ENCODE peak calls at places on chromosomes 16 and 17, in six cellular contexts. One of them, this sample, is unnamed.

GRCh38 chr17:36105718-36106117 is 2.1 kb downstream of the CCL4 start:
- DNase-seq in stomach: no peak
- DNase-seq in neural progenitor cell: no peak
- DNase-seq in uterus: no peak
- DNase-seq in thoracic aorta: no peak
- DNase-seq in adrenal gland: no peak
- DNase-seq in this sample: no peak

GRCh38 chr17:72812823-72813222 is 279.7 kb downstream of the SLC39A11 start:
- DNase-seq in uterus: no peak
- DNase-seq in thoracic aorta: no peak
- DNase-seq in neural progenitor cell: no peak
- DNase-seq in adrenal gland: no peak
- DNase-seq in stomach: no peak
- DNase-seq in this sample: no peak

GRCh38 chr17:31390748-31391495 is 553 bp upstream of the RAB11FIP4 start:
- DNase-seq in stomach: peak
- DNase-seq in uterus: no peak
- DNase-seq in adrenal gland: peak
- DNase-seq in neural progenitor cell: peak
- DNase-seq in thoracic aorta: no peak
- DNase-seq in this sample: no peak

GRCh38 chr17:45225964-45226530 is 4.4 kb downstream of the FMNL1 start:
- DNase-seq in stomach: peak
- DNase-seq in uterus: peak
- DNase-seq in neural progenitor cell: no peak
- DNase-seq in thoracic aorta: peak
- DNase-seq in adrenal gland: peak
- DNase-seq in this sample: peak

GRCh38 chr17:42409467-42410351 is 13.3 kb downstream of the CAVIN1 start:
- DNase-seq in thoracic aorta: peak
- DNase-seq in adrenal gland: peak
- DNase-seq in neural progenitor cell: no peak
- DNase-seq in uterus: peak
- DNase-seq in stomach: peak
- DNase-seq in this sample: no peak

GRCh38 chr17:75552847-75553552 is 27.5 kb downstream of the LLGL2 start:
- DNase-seq in uterus: no peak
- DNase-seq in adrenal gland: no peak
- DNase-seq in thoracic aorta: no peak
- DNase-seq in neural progenitor cell: peak
- DNase-seq in stomach: no peak
- DNase-seq in this sample: no peak

GRCh38 chr17:4453821-4454591 is 20.3 kb downstream of the SPNS3 start:
- DNase-seq in uterus: no peak
- DNase-seq in stomach: no peak
- DNase-seq in thoracic aorta: no peak
- DNase-seq in adrenal gland: no peak
- DNase-seq in neural progenitor cell: no peak
- DNase-seq in this sample: no peak

GRCh38 chr17:77434136-77435114 is 293.7 kb downstream of the SEC14L1 start:
- DNase-seq in uterus: no peak
- DNase-seq in adrenal gland: no peak
- DNase-seq in neural progenitor cell: no peak
- DNase-seq in stomach: no peak
- DNase-seq in thoracic aorta: no peak
- DNase-seq in this sample: no peak

GRCh38 chr16:77993111-77993571 is 29.2 kb upstream of the CLEC3A start:
- DNase-seq in adrenal gland: no peak
- DNase-seq in uterus: peak
- DNase-seq in thoracic aorta: no peak
- DNase-seq in stomach: no peak
- DNase-seq in neural progenitor cell: peak
- DNase-seq in this sample: no peak

GRCh38 chr17:64357191-64357981 is 33.3 kb downstream of the PECAM1 start:
- DNase-seq in uterus: peak
- DNase-seq in stomach: no peak
- DNase-seq in neural progenitor cell: no peak
- DNase-seq in adrenal gland: no peak
- DNase-seq in thoracic aorta: no peak
- DNase-seq in this sample: no peak

GRCh38 chr17:64355536-64356303 is 34.9 kb downstream of the PECAM1 start:
- DNase-seq in uterus: no peak
- DNase-seq in thoracic aorta: no peak
- DNase-seq in neural progenitor cell: no peak
- DNase-seq in adrenal gland: no peak
- DNase-seq in stomach: no peak
- DNase-seq in this sample: no peak

GRCh38 chr17:76238847-76239537 is 1.3 kb downstream of the RNF157 start:
- DNase-seq in uterus: no peak
- DNase-seq in adrenal gland: peak
- DNase-seq in thoracic aorta: no peak
- DNase-seq in neural progenitor cell: no peak
- DNase-seq in stomach: no peak
- DNase-seq in this sample: no peak

GRCh38 chr17:80223142-80223815 is 3.1 kb downstream of the SLC26A11 start:
- DNase-seq in stomach: no peak
- DNase-seq in uterus: no peak
- DNase-seq in thoracic aorta: no peak
- DNase-seq in neural progenitor cell: no peak
- DNase-seq in adrenal gland: no peak
- DNase-seq in this sample: no peak

GRCh38 chr16:68126395-68126794 is 41.2 kb downstream of the NFATC3 start:
- DNase-seq in uterus: no peak
- DNase-seq in thoracic aorta: no peak
- DNase-seq in adrenal gland: no peak
- DNase-seq in stomach: no peak
- DNase-seq in neural progenitor cell: no peak
- DNase-seq in this sample: no peak

GRCh38 chr16:49345829-49346228 is 27.8 kb upstream of the C16orf78 start:
- DNase-seq in adrenal gland: no peak
- DNase-seq in uterus: no peak
- DNase-seq in stomach: no peak
- DNase-seq in neural progenitor cell: peak
- DNase-seq in thoracic aorta: no peak
- DNase-seq in this sample: no peak

GRCh38 chr17:27609606-27610303 is 21.2 kb upstream of the LGALS9 start:
- DNase-seq in adrenal gland: peak
- DNase-seq in neural progenitor cell: peak
- DNase-seq in uterus: peak
- DNase-seq in stomach: peak
- DNase-seq in thoracic aorta: no peak
- DNase-seq in this sample: no peak

GRCh38 chr16:67181346-67181745 is 2.4 kb downstream of the MATCAP1 start:
- DNase-seq in neural progenitor cell: no peak
- DNase-seq in uterus: peak
- DNase-seq in stomach: no peak
- DNase-seq in thoracic aorta: no peak
- DNase-seq in adrenal gland: peak
- DNase-seq in this sample: no peak

GRCh38 chr16:48277158-48277557 is 29.8 kb upstream of the ABCC11 start:
- DNase-seq in uterus: no peak
- DNase-seq in thoracic aorta: no peak
- DNase-seq in adrenal gland: peak
- DNase-seq in stomach: peak
- DNase-seq in neural progenitor cell: no peak
- DNase-seq in this sample: no peak

GRCh38 chr17:67528751-67529436 is 151.8 kb downstream of the PITPNC1 start:
- DNase-seq in stomach: peak
- DNase-seq in neural progenitor cell: peak
- DNase-seq in adrenal gland: peak
- DNase-seq in thoracic aorta: peak
- DNase-seq in uterus: peak
- DNase-seq in this sample: peak

GRCh38 chr17:1931759-1932579 is 93.2 kb downstream of the RTN4RL1 start:
- DNase-seq in thoracic aorta: no peak
- DNase-seq in stomach: peak
- DNase-seq in neural progenitor cell: peak
- DNase-seq in adrenal gland: no peak
- DNase-seq in uterus: no peak
- DNase-seq in this sample: peak

GRCh38 chr16:68033101-68033500 is 10.0 kb downstream of the DUS2 start:
- DNase-seq in uterus: no peak
- DNase-seq in neural progenitor cell: no peak
- DNase-seq in stomach: no peak
- DNase-seq in adrenal gland: no peak
- DNase-seq in thoracic aorta: no peak
- DNase-seq in this sample: no peak

GRCh38 chr17:69084911-69085310 is 24.2 kb upstream of the ABCA9 start:
- DNase-seq in uterus: no peak
- DNase-seq in adrenal gland: no peak
- DNase-seq in stomach: no peak
- DNase-seq in neural progenitor cell: peak
- DNase-seq in thoracic aorta: no peak
- DNase-seq in this sample: no peak

GRCh38 chr17:41654134-41654907 is 29.9 kb upstream of the KRT17 start:
- DNase-seq in adrenal gland: no peak
- DNase-seq in thoracic aorta: no peak
- DNase-seq in uterus: no peak
- DNase-seq in stomach: peak
- DNase-seq in neural progenitor cell: no peak
- DNase-seq in this sample: no peak

GRCh38 chr16:27259710-27260109 is 8.9 kb downstream of the NSMCE1 start:
- DNase-seq in thoracic aorta: no peak
- DNase-seq in uterus: no peak
- DNase-seq in adrenal gland: no peak
- DNase-seq in stomach: no peak
- DNase-seq in neural progenitor cell: peak
- DNase-seq in this sample: no peak
- H3K27ac ChIP-seq in thoracic aorta: no peak
- H3K27ac ChIP-seq in uterus: peak
- H3K27ac ChIP-seq in adrenal gland: no peak
- H3K27ac ChIP-seq in stomach: peak
- H3K27ac ChIP-seq in neural progenitor cell: no peak
- H3K27ac ChIP-seq in this sample: no peak

GRCh38 chr16:9345889-9346288 is 254.4 kb downstream of the HAPSTR1 start:
- DNase-seq in neural progenitor cell: no peak
- DNase-seq in uterus: no peak
- DNase-seq in stomach: no peak
- DNase-seq in adrenal gland: no peak
- DNase-seq in thoracic aorta: no peak
- DNase-seq in this sample: no peak
- H3K27ac ChIP-seq in neural progenitor cell: no peak
- H3K27ac ChIP-seq in uterus: no peak
- H3K27ac ChIP-seq in stomach: no peak
- H3K27ac ChIP-seq in adrenal gland: no peak
- H3K27ac ChIP-seq in thoracic aorta: no peak
- H3K27ac ChIP-seq in this sample: no peak

DNA sequence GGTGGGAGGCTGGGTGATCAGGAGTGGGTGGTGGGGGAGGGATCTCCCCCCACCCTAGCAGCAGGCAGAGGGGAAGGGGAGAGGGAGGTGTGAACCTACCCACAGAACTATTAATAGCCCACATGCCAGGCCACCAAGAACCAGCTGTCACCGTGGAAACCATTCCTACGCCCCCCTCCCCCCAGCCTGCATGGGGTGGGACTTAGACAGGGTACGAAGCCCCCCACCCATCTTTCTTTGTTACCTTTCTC is 7.8 kb downstream of the THRA start:
- DNase-seq in adrenal gland: no peak
- DNase-seq in thoracic aorta: no peak
- DNase-seq in neural progenitor cell: no peak
- DNase-seq in uterus: no peak
- DNase-seq in stomach: no peak
- DNase-seq in this sample: no peak
- H3K27ac ChIP-seq in adrenal gland: peak
- H3K27ac ChIP-seq in thoracic aorta: peak
- H3K27ac ChIP-seq in neural progenitor cell: no peak
- H3K27ac ChIP-seq in uterus: peak
- H3K27ac ChIP-seq in stomach: peak
- H3K27ac ChIP-seq in this sample: peak

GRCh38 chr17:81435636-81436293 is 40.5 kb downstream of the BAHCC1 start:
- DNase-seq in neural progenitor cell: no peak
- DNase-seq in thoracic aorta: no peak
- DNase-seq in uterus: no peak
- DNase-seq in stomach: no peak
- DNase-seq in adrenal gland: no peak
- DNase-seq in this sample: no peak
- H3K27ac ChIP-seq in neural progenitor cell: peak
- H3K27ac ChIP-seq in thoracic aorta: no peak
- H3K27ac ChIP-seq in uterus: peak
- H3K27ac ChIP-seq in stomach: peak
- H3K27ac ChIP-seq in adrenal gland: no peak
- H3K27ac ChIP-seq in this sample: no peak

GRCh38 chr17:38429476-38430100 is 1.3 kb downstream of the ARHGAP23 start:
- DNase-seq in neural progenitor cell: no peak
- DNase-seq in adrenal gland: no peak
- DNase-seq in thoracic aorta: no peak
- DNase-seq in stomach: no peak
- DNase-seq in uterus: no peak
- DNase-seq in this sample: no peak
- H3K27ac ChIP-seq in neural progenitor cell: no peak
- H3K27ac ChIP-seq in adrenal gland: peak
- H3K27ac ChIP-seq in thoracic aorta: peak
- H3K27ac ChIP-seq in stomach: peak
- H3K27ac ChIP-seq in uterus: peak
- H3K27ac ChIP-seq in this sample: peak

DNA sequence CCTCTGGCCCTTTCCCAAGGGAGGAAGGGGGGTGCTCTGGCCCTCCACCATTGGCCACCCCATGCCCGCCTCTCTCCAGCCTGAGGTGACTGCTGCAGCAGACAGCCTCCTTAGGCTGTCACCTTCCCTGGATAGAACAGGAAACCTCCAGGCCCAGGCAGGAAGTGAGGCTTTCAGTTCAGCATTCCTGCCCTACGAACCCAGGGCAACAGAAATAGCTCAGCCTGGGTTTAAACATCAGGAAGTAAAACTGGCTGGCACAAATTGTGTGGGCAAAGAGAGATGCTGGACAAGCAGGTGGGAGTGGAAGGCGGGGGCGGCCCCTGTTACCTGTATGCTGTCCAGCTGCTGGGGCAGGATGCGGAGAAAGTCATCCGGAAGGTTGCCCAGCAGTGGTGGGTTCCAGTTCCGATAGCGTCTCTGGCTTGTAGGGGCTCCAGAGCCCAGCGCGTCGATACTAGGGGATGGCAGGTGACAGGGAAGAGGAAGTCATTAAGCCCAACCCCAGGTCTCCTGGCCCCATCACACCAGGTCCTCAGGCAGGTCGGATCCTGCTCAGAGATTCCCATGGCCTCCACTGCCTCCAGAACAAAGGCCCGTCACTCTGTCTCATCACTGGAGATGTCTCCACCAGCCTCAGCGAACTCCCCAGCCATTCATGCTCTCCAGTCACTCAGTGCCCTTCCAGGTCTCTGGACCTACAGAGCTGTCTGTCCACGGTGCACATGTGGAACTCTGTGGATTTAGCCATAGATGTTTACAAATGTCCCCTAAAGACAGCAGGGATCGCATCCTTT is 23.6 kb upstream of the MRPS23 start:
- DNase-seq in thoracic aorta: no peak
- DNase-seq in adrenal gland: no peak
- DNase-seq in uterus: no peak
- DNase-seq in stomach: no peak
- DNase-seq in neural progenitor cell: no peak
- DNase-seq in this sample: peak
- H3K27ac ChIP-seq in thoracic aorta: peak
- H3K27ac ChIP-seq in adrenal gland: peak
- H3K27ac ChIP-seq in uterus: peak
- H3K27ac ChIP-seq in stomach: peak
- H3K27ac ChIP-seq in neural progenitor cell: no peak
- H3K27ac ChIP-seq in this sample: peak

This sample was measured in substantia nigra.